ENCODE peak calls at places on chromosomes 4 and X, in four cellular contexts. One of them, this sample, is unnamed. For H3K4me1, the result is how much of the 10 kb centered on the place peaks cover.

GRCh38 chr4:118752551-118752950 is 67.4 kb downstream of the METTL14 start:
- DNase-seq in cardiac muscle cell: no peak
- DNase-seq in heart left ventricle: no peak
- DNase-seq in stomach: no peak
- DNase-seq in this sample: no peak

GRCh38 chrX:26007462-26007861 is 130.7 kb upstream of the MAGEB18 start:
- DNase-seq in heart left ventricle: no peak
- DNase-seq in cardiac muscle cell: no peak
- DNase-seq in stomach: no peak
- DNase-seq in this sample: no peak

GRCh38 chrX:132071260-132071659 is 48.2 kb downstream of the STK26 start:
- DNase-seq in stomach: no peak
- DNase-seq in cardiac muscle cell: peak
- DNase-seq in heart left ventricle: no peak
- DNase-seq in this sample: no peak

GRCh38 chr4:15303052-15303641 is 124.7 kb upstream of the C1QTNF7 start:
- DNase-seq in heart left ventricle: no peak
- DNase-seq in stomach: no peak
- DNase-seq in cardiac muscle cell: no peak
- DNase-seq in this sample: no peak

GRCh38 chrX:19005909-19006308 is 22.0 kb upstream of the PHKA2 start:
- DNase-seq in heart left ventricle: no peak
- DNase-seq in cardiac muscle cell: no peak
- DNase-seq in stomach: no peak
- DNase-seq in this sample: no peak

GRCh38 chr4:99612704-99613103 is 38.1 kb downstream of the MTTP start:
- DNase-seq in stomach: no peak
- DNase-seq in cardiac muscle cell: no peak
- DNase-seq in heart left ventricle: no peak
- DNase-seq in this sample: no peak

GRCh38 chrX:134520860-134521390 is 61.0 kb downstream of the HPRT1 start:
- DNase-seq in heart left ventricle: no peak
- DNase-seq in stomach: no peak
- DNase-seq in cardiac muscle cell: peak
- DNase-seq in this sample: no peak

GRCh38 chr4:10730590-10730989 is 46.0 kb upstream of the CLNK start:
- DNase-seq in heart left ventricle: no peak
- DNase-seq in cardiac muscle cell: no peak
- DNase-seq in stomach: no peak
- DNase-seq in this sample: no peak

GRCh38 chr4:10031663-10032590 is 10.6 kb upstream of the SLC2A9 start:
- DNase-seq in stomach: no peak
- DNase-seq in heart left ventricle: no peak
- DNase-seq in cardiac muscle cell: peak
- DNase-seq in this sample: no peak

GRCh38 chr4:1058997-1059665 is 47.7 kb downstream of the FGFRL1 start:
- DNase-seq in cardiac muscle cell: no peak
- DNase-seq in stomach: no peak
- DNase-seq in heart left ventricle: peak
- DNase-seq in this sample: no peak

GRCh38 chr4:90575371-90575770 is 448.2 kb downstream of the CCSER1 start:
- DNase-seq in heart left ventricle: no peak
- DNase-seq in cardiac muscle cell: no peak
- DNase-seq in stomach: no peak
- DNase-seq in this sample: no peak

GRCh38 chr4:75821966-75822365 is 80.3 kb downstream of the PPEF2 start:
- DNase-seq in heart left ventricle: no peak
- DNase-seq in stomach: no peak
- DNase-seq in cardiac muscle cell: no peak
- DNase-seq in this sample: no peak

GRCh38 chrX:120839506-120839905 is 36.2 kb downstream of the CT47B1 start:
- DNase-seq in cardiac muscle cell: no peak
- DNase-seq in stomach: no peak
- DNase-seq in heart left ventricle: no peak
- DNase-seq in this sample: no peak

GRCh38 chr4:13530823-13531608 is 13.3 kb downstream of the NKX3-2 start:
- DNase-seq in cardiac muscle cell: no peak
- DNase-seq in stomach: no peak
- DNase-seq in heart left ventricle: no peak
- DNase-seq in this sample: no peak

GRCh38 chrX:905828-906566 is 275.4 kb downstream of the SHOX start:
- DNase-seq in stomach: no peak
- DNase-seq in cardiac muscle cell: no peak
- DNase-seq in heart left ventricle: no peak
- DNase-seq in this sample: no peak

GRCh38 chr4:182775075-182775474 is 142.1 kb downstream of the DCTD start:
- DNase-seq in cardiac muscle cell: no peak
- DNase-seq in heart left ventricle: no peak
- DNase-seq in stomach: no peak
- DNase-seq in this sample: no peak

GRCh38 chr4:10456270-10457254 is 664 bp downstream of the ZNF518B start:
- DNase-seq in stomach: peak
- DNase-seq in heart left ventricle: peak
- DNase-seq in cardiac muscle cell: peak
- DNase-seq in this sample: peak

GRCh38 chr4:103207673-103208072 is 9.5 kb upstream of the CENPE start:
- DNase-seq in cardiac muscle cell: peak
- DNase-seq in stomach: no peak
- DNase-seq in heart left ventricle: no peak
- DNase-seq in this sample: no peak

GRCh38 chrX:107714196-107714811 is 61.3 kb downstream of the TSC22D3 start:
- DNase-seq in stomach: no peak
- DNase-seq in cardiac muscle cell: no peak
- DNase-seq in heart left ventricle: no peak
- DNase-seq in this sample: peak
- H3K4me3 ChIP-seq in stomach: peak
- H3K4me3 ChIP-seq in cardiac muscle cell: no peak
- H3K4me3 ChIP-seq in heart left ventricle: peak
- H3K4me3 ChIP-seq in this sample: peak

GRCh38 chrX:41095962-41096955 is 11.0 kb downstream of the USP9X start:
- DNase-seq in heart left ventricle: no peak
- DNase-seq in stomach: no peak
- DNase-seq in cardiac muscle cell: no peak
- DNase-seq in this sample: no peak
- H3K4me1 ChIP-seq in heart left ventricle: half or more
- H3K4me1 ChIP-seq in stomach: half or more
- H3K4me1 ChIP-seq in cardiac muscle cell: under half
- H3K4me1 ChIP-seq in this sample: under half

DNA sequence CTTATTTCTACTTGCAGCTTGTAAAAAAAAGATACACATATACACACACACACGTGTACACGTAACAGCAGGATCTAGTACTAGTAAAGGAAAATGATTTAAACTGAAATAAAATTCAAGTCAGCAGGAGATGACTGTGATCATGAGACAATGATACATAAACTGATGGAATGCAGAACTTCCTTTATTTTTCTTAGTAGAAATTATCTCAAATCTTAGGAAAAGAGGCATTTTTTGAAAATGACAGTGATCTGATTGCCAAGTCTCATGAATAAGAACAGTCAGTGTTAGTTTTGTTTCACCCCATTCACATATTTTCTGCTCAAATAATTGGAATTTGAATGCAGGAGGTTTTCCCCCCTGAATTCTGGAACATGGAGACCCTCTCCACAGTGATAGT is 11.2 kb downstream of the APBB2 start:
- DNase-seq in stomach: no peak
- DNase-seq in cardiac muscle cell: no peak
- DNase-seq in heart left ventricle: no peak
- DNase-seq in this sample: no peak
- H3K4me3 ChIP-seq in stomach: no peak
- H3K4me3 ChIP-seq in cardiac muscle cell: no peak
- H3K4me3 ChIP-seq in heart left ventricle: no peak
- H3K4me3 ChIP-seq in this sample: no peak

DNA sequence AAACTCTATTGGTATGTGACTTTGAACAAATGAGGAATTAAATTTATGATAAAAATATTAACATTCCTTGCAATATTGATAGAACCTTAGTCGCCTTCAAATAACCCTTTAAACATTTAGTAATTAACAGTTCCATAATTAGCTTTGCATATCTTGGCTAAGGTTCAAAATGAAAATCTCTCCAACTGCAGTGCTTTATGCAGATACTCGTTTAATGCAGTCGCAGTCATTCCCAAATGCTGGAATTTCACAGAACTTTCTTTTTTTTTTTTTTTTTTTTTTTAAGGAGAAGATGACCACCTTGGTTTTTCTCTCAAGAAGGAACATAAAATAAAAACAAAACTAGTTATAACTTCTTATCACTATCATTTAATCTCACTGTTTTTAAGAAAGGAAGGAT is 5.2 kb downstream of the RAPGEF2 start:
- DNase-seq in heart left ventricle: no peak
- DNase-seq in stomach: no peak
- DNase-seq in cardiac muscle cell: no peak
- DNase-seq in this sample: no peak
- H3K4me1 ChIP-seq in heart left ventricle: half or more
- H3K4me1 ChIP-seq in stomach: half or more
- H3K4me1 ChIP-seq in cardiac muscle cell: under half
- H3K4me1 ChIP-seq in this sample: under half

This sample was measured in effector memory CD4-positive, alpha-beta T cell.